ENCODE peak calls at places on chromosomes 1 and 21, in five cellular contexts. I is activated CD8-positive, alpha-beta memory T cell treated with anti-CD3 and anti-CD28 coated beads for 24 hours; T is activated CD4-positive, CD25-positive, alpha-beta regulatory T cell; Z is T-helper 2 cell; F is globus pallidus. K is an unnamed sample.

GRCh38 chr1:212727386-212728181 is 27.9 kb upstream of the BATF3 start:
- DNase-seq in F (no peak), T (no peak), Z (no peak), I (no peak), K (no peak)

GRCh38 chr21:34205811-34206635 is 132.6 kb downstream of the MRPS6 start:
- DNase-seq in T (no peak), F (no peak), Z (no peak), I (no peak), K (no peak)

GRCh38 chr1:32900371-32900955 is 726 bp downstream of the TMEM54 start:
- DNase-seq in Z (no peak), F (no peak), I (no peak), T (no peak), K (no peak)

GRCh38 chr21:27570306-27570868 is 603.5 kb upstream of the ADAMTS5 start:
- DNase-seq in Z (no peak), I (no peak), T (no peak), F (no peak), K (no peak)

GRCh38 chr1:10419351-10419750 is 10.9 kb upstream of the CENPS start:
- DNase-seq in I (no peak), T (no peak), Z (no peak), F (no peak), K (no peak)

GRCh38 chr1:7912743-7913557 is 27.7 kb downstream of the TNFRSF9 start:
- DNase-seq in I (peak; percentile 63), T (peak; percentile 3), F (no peak), Z (no peak), K (no peak)

GRCh38 chr1:193111641-193112090 is 6.5 kb upstream of the GLRX2 start:
- DNase-seq in I (no peak), F (no peak), Z (no peak), T (no peak), K (no peak)

GRCh38 chr1:229408458-229409037 is 25.3 kb downstream of the ACTA1 start:
- DNase-seq in T (no peak), I (no peak), Z (no peak), F (no peak), K (no peak)

GRCh38 chr21:41802684-41803083 is 35.8 kb upstream of the RIPK4 start:
- DNase-seq in T (no peak), F (peak; percentile 66), I (no peak), Z (no peak), K (no peak)

GRCh38 chr21:33402011-33402979 is 918 bp upstream of the IFNGR2 start:
- DNase-seq in I (peak; percentile 66), F (peak; percentile 51), T (no peak), Z (no peak), K (no peak)

GRCh38 chr1:33137800-33138199 is 44.0 kb downstream of the TRIM62 start:
- DNase-seq in T (no peak), I (peak; percentile 65), Z (no peak), F (peak; percentile 59), K (no peak)

GRCh38 chr1:15796086-15796462 is 11.4 kb downstream of the UQCRHL start:
- DNase-seq in F (no peak), T (no peak), Z (no peak), I (no peak), K (no peak)

GRCh38 chr1:162151900-162152829 is 82.7 kb downstream of the NOS1AP start:
- DNase-seq in F (no peak), I (no peak), T (no peak), Z (peak; percentile 0), K (no peak)

GRCh38 chr1:7703321-7704213 is 67.5 kb upstream of the VAMP3 start:
- DNase-seq in I (no peak), T (no peak), F (peak; percentile 16), Z (peak; percentile 15), K (no peak)

GRCh38 chr1:170985406-170985805 is 50.1 kb downstream of the MROH9 start:
- DNase-seq in Z (no peak), T (no peak), F (no peak), I (no peak), K (no peak)

GRCh38 chr1:170586942-170587593 is 55.1 kb downstream of the GORAB start:
- DNase-seq in Z (no peak), F (peak; percentile 17), T (no peak), I (no peak), K (no peak)

GRCh38 chr1:152026895-152027294 is 9.9 kb downstream of the S100A11 start:
- DNase-seq in Z (no peak), F (no peak), I (no peak), T (no peak), K (no peak)

GRCh38 chr1:53024117-53024516 is 37.9 kb upstream of the PODN start:
- DNase-seq in Z (no peak), T (no peak), I (no peak), F (no peak), K (no peak)

GRCh38 chr1:167052389-167052788 is 37.8 kb downstream of the GPA33 start:
- DNase-seq in Z (no peak), T (no peak), I (no peak), F (no peak), K (no peak)

GRCh38 chr1:33460947-33461629 is 11.4 kb upstream of the ZSCAN20 start:
- DNase-seq in T (no peak), F (peak; percentile 69), Z (no peak), I (no peak), K (no peak)

GRCh38 chr1:8082945-8083344 is 56.8 kb upstream of the ERRFI1 start:
- DNase-seq in F (no peak), T (no peak), I (no peak), Z (no peak), K (no peak)

GRCh38 chr1:20634065-20634593 is 871 bp downstream of the PINK1 start:
- DNase-seq in Z (no peak), I (peak; percentile 60), F (no peak), T (no peak), K (peak; percentile 49)

GRCh38 chr1:31699341-31699891 is 4.4 kb downstream of the COL16A1 start:
- DNase-seq in T (no peak), Z (peak; percentile 22), I (no peak), F (no peak), K (no peak)

GRCh38 chr1:204728456-204728855 is 42.9 kb upstream of the LRRN2 start:
- DNase-seq in F (no peak), T (no peak), Z (no peak), I (no peak), K (no peak)

K was measured in NCI-H187.